ENCODE peak calls at places on chromosomes 3 and 15, in nine cellular contexts. O is NT2/D1; I is retina; T is left colon; F is C1 segment of cervical spinal cord; C is fibroblast of mammary gland; U is activated CD8-positive, alpha-beta memory T cell treated with anti-CD3 and anti-CD28 coated beads for 48 hours; D is body of pancreas; X is T-helper 17 cell. N is an unnamed sample.
A peak's percentile ranks its signal among the peaks of the same experiment; 100 is the strongest.

GRCh38 chr3:134357914-134358811 is 16.1 kb downstream of the AMOTL2 start:
- DNase-seq in O (peak; percentile 93), I (no peak), T (peak; percentile 24), F (no peak), C (peak; percentile 96), U (no peak), D (no peak), X (no peak), N (peak; percentile 87)

GRCh38 chr15:35427091-35427490 is 118.9 kb downstream of the DPH6 start:
- DNase-seq in O (no peak), I (no peak), T (no peak), F (no peak), C (peak; percentile 80), U (no peak), D (no peak), X (no peak), N (peak; percentile 57)

GRCh38 chr3:23219117-23219516 is 16.0 kb downstream of the UBE2E2 start:
- DNase-seq in O (no peak), I (no peak), T (no peak), F (no peak), C (no peak), U (no peak), D (no peak), X (no peak), N (no peak)

GRCh38 chr3:194731496-194732073 is 45.9 kb downstream of the FAM43A start:
- DNase-seq in O (no peak), I (peak; percentile 53), T (no peak), F (no peak), C (no peak), U (no peak), D (no peak), X (no peak), N (no peak)

GRCh38 chr3:125440559-125440955 is 65.4 kb upstream of the ZNF148 start:
- DNase-seq in O (no peak), I (no peak), T (peak; percentile 64), F (no peak), C (no peak), U (no peak), D (peak; percentile 78), X (no peak), N (peak; percentile 41)

GRCh38 chr3:52265387-52265786 is 13.1 kb downstream of the WDR82 start:
- DNase-seq in O (no peak), I (no peak), T (no peak), F (no peak), C (no peak), U (no peak), D (peak; percentile 17), X (no peak), N (peak; percentile 46)

GRCh38 chr3:67700596-67700995 is 46.2 kb upstream of the SUCLG2 start:
- DNase-seq in O (no peak), I (no peak), T (no peak), F (no peak), C (no peak), U (no peak), D (no peak), X (no peak), N (no peak)

GRCh38 chr3:107985496-107985895 is 105.3 kb downstream of the CD47 start:
- DNase-seq in O (no peak), I (no peak), T (no peak), F (no peak), C (no peak), U (no peak), D (no peak), X (no peak), N (peak; percentile 41)

GRCh38 chr3:45216210-45216609 is 9.9 kb downstream of the TMEM158 start:
- DNase-seq in O (no peak), I (no peak), T (no peak), F (no peak), C (no peak), U (no peak), D (no peak), X (no peak), N (no peak)

GRCh38 chr3:122961146-122961545 is 66.4 kb downstream of the SEMA5B start:
- DNase-seq in O (no peak), I (no peak), T (no peak), F (no peak), C (peak; percentile 86), U (no peak), D (no peak), X (no peak), N (peak; percentile 60)

GRCh38 chr3:39000008-39000450 is 51.7 kb downstream of the SCN11A start:
- DNase-seq in O (peak; percentile 63), I (peak; percentile 47), T (no peak), F (no peak), C (peak; percentile 78), U (no peak), D (no peak), X (no peak), N (peak; percentile 77)

GRCh38 chr3:119181765-119182164 is 8.4 kb downstream of the UPK1B start:
- DNase-seq in O (no peak), I (no peak), T (no peak), F (no peak), C (no peak), U (no peak), D (no peak), X (no peak), N (peak; percentile 89)

GRCh38 chr3:57017481-57017880 is 43.0 kb upstream of the SPATA12 start:
- DNase-seq in O (no peak), I (no peak), T (no peak), F (peak; percentile 12), C (peak; percentile 52), U (no peak), D (peak; percentile 21), X (no peak), N (no peak)

GRCh38 chr3:52533623-52534280 is at the start of gene NT5DC2:
- DNase-seq in O (peak; percentile 23), I (peak; percentile 87), T (no peak), F (no peak), C (peak; percentile 51), U (peak; percentile 40), D (peak; percentile 78), X (peak; percentile 68), N (peak; percentile 71)

GRCh38 chr15:92733934-92734521 is 78.5 kb upstream of the FAM174B start:
- DNase-seq in O (no peak), I (peak; percentile 88), T (no peak), F (peak; percentile 3), C (peak; percentile 32), U (no peak), D (peak; percentile 31), X (no peak), N (no peak)

GRCh38 chr15:83578706-83579105 is 75.2 kb upstream of the ADAMTSL3 start:
- DNase-seq in O (no peak), I (no peak), T (no peak), F (no peak), C (no peak), U (no peak), D (no peak), X (no peak), N (no peak)

GRCh38 chr15:100043732-100044131 is 298.0 kb downstream of the ADAMTS17 start:
- DNase-seq in O (no peak), I (no peak), T (no peak), F (no peak), C (no peak), U (no peak), D (no peak), X (no peak), N (no peak)

GRCh38 chr3:117622130-117622841 is 912.7 kb downstream of the TUSC7 start:
- DNase-seq in O (no peak), I (no peak), T (no peak), F (no peak), C (peak; percentile 93), U (no peak), D (no peak), X (no peak), N (peak; percentile 93)

GRCh38 chr3:149243540-149243939 is 21.9 kb upstream of the CP start:
- DNase-seq in O (no peak), I (no peak), T (no peak), F (no peak), C (no peak), U (no peak), D (no peak), X (no peak), N (no peak)

N was measured in epithelial cell of esophagus.